ENCODE peak calls at places on chromosomes 13 and 19, in five cellular contexts. One of them, this sample, is unnamed.
A peak's percentile ranks its signal among the peaks of the same experiment; 100 is the strongest.

GRCh38 chr19:8577247-8577646 is at the start of gene MYO1F:
- DNase-seq in astrocyte: no peak
- DNase-seq in CD8-positive, alpha-beta T cell: no peak
- DNase-seq in lower lobe of right lung: peak; percentile 84
- DNase-seq in heart right ventricle: peak; percentile 47
- DNase-seq in this sample: no peak

GRCh38 chr13:36454962-36455361 is 22.7 kb downstream of the CCNA1 start:
- DNase-seq in astrocyte: no peak
- DNase-seq in CD8-positive, alpha-beta T cell: no peak
- DNase-seq in lower lobe of right lung: no peak
- DNase-seq in heart right ventricle: no peak
- DNase-seq in this sample: no peak

GRCh38 chr13:94329277-94329676 is 150.2 kb downstream of the DCT start:
- DNase-seq in astrocyte: peak; percentile 72
- DNase-seq in CD8-positive, alpha-beta T cell: no peak
- DNase-seq in lower lobe of right lung: no peak
- DNase-seq in heart right ventricle: peak; percentile 20
- DNase-seq in this sample: no peak

GRCh38 chr13:69264362-69265334 is 843.0 kb upstream of the ATXN8OS start:
- DNase-seq in astrocyte: no peak
- DNase-seq in CD8-positive, alpha-beta T cell: no peak
- DNase-seq in lower lobe of right lung: no peak
- DNase-seq in heart right ventricle: no peak
- DNase-seq in this sample: no peak

GRCh38 chr13:46983881-46984280 is 87.0 kb upstream of the HTR2A start:
- DNase-seq in astrocyte: no peak
- DNase-seq in CD8-positive, alpha-beta T cell: no peak
- DNase-seq in lower lobe of right lung: no peak
- DNase-seq in heart right ventricle: no peak
- DNase-seq in this sample: no peak

GRCh38 chr13:97723655-97724054 is 229.8 kb upstream of the IPO5 start:
- DNase-seq in astrocyte: no peak
- DNase-seq in CD8-positive, alpha-beta T cell: no peak
- DNase-seq in lower lobe of right lung: no peak
- DNase-seq in heart right ventricle: no peak
- DNase-seq in this sample: peak; percentile 12

GRCh38 chr19:52196256-52196967 is 6.6 kb downstream of the PPP2R1A start:
- DNase-seq in astrocyte: no peak
- DNase-seq in CD8-positive, alpha-beta T cell: no peak
- DNase-seq in lower lobe of right lung: no peak
- DNase-seq in heart right ventricle: no peak
- DNase-seq in this sample: no peak

GRCh38 chr13:48908381-48909087 is 67.2 kb upstream of the FNDC3A start:
- DNase-seq in astrocyte: peak; percentile 54
- DNase-seq in CD8-positive, alpha-beta T cell: no peak
- DNase-seq in lower lobe of right lung: no peak
- DNase-seq in heart right ventricle: no peak
- DNase-seq in this sample: peak; percentile 26

GRCh38 chr19:1481893-1482360 is 2.9 kb upstream of the C19orf25 start:
- DNase-seq in astrocyte: no peak
- DNase-seq in CD8-positive, alpha-beta T cell: no peak
- DNase-seq in lower lobe of right lung: peak; percentile 48
- DNase-seq in heart right ventricle: no peak
- DNase-seq in this sample: no peak

GRCh38 chr13:114203536-114203935 is 24.5 kb downstream of the CFAP97D2 start:
- DNase-seq in astrocyte: no peak
- DNase-seq in CD8-positive, alpha-beta T cell: no peak
- DNase-seq in lower lobe of right lung: no peak
- DNase-seq in heart right ventricle: no peak
- DNase-seq in this sample: no peak

GRCh38 chr13:78787189-78787588 is 128.2 kb upstream of the OBI1 start:
- DNase-seq in astrocyte: no peak
- DNase-seq in CD8-positive, alpha-beta T cell: no peak
- DNase-seq in lower lobe of right lung: no peak
- DNase-seq in heart right ventricle: no peak
- DNase-seq in this sample: no peak

GRCh38 chr19:35088514-35088913 is 27.1 kb upstream of the FXYD3 start:
- DNase-seq in astrocyte: peak; percentile 80
- DNase-seq in CD8-positive, alpha-beta T cell: no peak
- DNase-seq in lower lobe of right lung: no peak
- DNase-seq in heart right ventricle: no peak
- DNase-seq in this sample: no peak

GRCh38 chr13:99124046-99124400 is 76.6 kb upstream of the UBAC2 start:
- DNase-seq in astrocyte: no peak
- DNase-seq in CD8-positive, alpha-beta T cell: no peak
- DNase-seq in lower lobe of right lung: no peak
- DNase-seq in heart right ventricle: no peak
- DNase-seq in this sample: no peak

GRCh38 chr13:110571897-110572777 is 10.6 kb upstream of the RAB20 start:
- DNase-seq in astrocyte: no peak
- DNase-seq in CD8-positive, alpha-beta T cell: no peak
- DNase-seq in lower lobe of right lung: no peak
- DNase-seq in heart right ventricle: no peak
- DNase-seq in this sample: no peak

GRCh38 chr19:19053508-19054314 is 10.1 kb upstream of the SLC25A42 start:
- DNase-seq in astrocyte: no peak
- DNase-seq in CD8-positive, alpha-beta T cell: peak; percentile 37
- DNase-seq in lower lobe of right lung: peak; percentile 76
- DNase-seq in heart right ventricle: peak; percentile 50
- DNase-seq in this sample: peak; percentile 86

GRCh38 chr19:1263198-1263597 is 5.9 kb upstream of the CIRBP start:
- DNase-seq in astrocyte: no peak
- DNase-seq in CD8-positive, alpha-beta T cell: no peak
- DNase-seq in lower lobe of right lung: no peak
- DNase-seq in heart right ventricle: no peak
- DNase-seq in this sample: no peak

GRCh38 chr19:30160426-30160825 is 211.8 kb upstream of the ZNF536 start:
- DNase-seq in astrocyte: no peak
- DNase-seq in CD8-positive, alpha-beta T cell: no peak
- DNase-seq in lower lobe of right lung: no peak
- DNase-seq in heart right ventricle: no peak
- DNase-seq in this sample: no peak

GRCh38 chr19:18634612-18635290 is 2.1 kb upstream of the KLHL26 start:
- DNase-seq in astrocyte: no peak
- DNase-seq in CD8-positive, alpha-beta T cell: no peak
- DNase-seq in lower lobe of right lung: no peak
- DNase-seq in heart right ventricle: no peak
- DNase-seq in this sample: no peak

GRCh38 chr13:39102981-39103490 is 64.8 kb downstream of the NHLRC3 start:
- DNase-seq in astrocyte: no peak
- DNase-seq in CD8-positive, alpha-beta T cell: no peak
- DNase-seq in lower lobe of right lung: no peak
- DNase-seq in heart right ventricle: no peak
- DNase-seq in this sample: peak; percentile 5

GRCh38 chr13:113912596-113912995 is 48.7 kb upstream of the GAS6 start:
- DNase-seq in astrocyte: peak; percentile 53
- DNase-seq in CD8-positive, alpha-beta T cell: no peak
- DNase-seq in lower lobe of right lung: no peak
- DNase-seq in heart right ventricle: no peak
- DNase-seq in this sample: no peak

GRCh38 chr13:42894765-42895181 is 97.3 kb downstream of the EPSTI1 start:
- DNase-seq in astrocyte: peak; percentile 4
- DNase-seq in CD8-positive, alpha-beta T cell: no peak
- DNase-seq in lower lobe of right lung: no peak
- DNase-seq in heart right ventricle: peak; percentile 75
- DNase-seq in this sample: no peak

GRCh38 chr13:102322211-102322610 is 79.6 kb downstream of the FGF14 start:
- DNase-seq in astrocyte: no peak
- DNase-seq in CD8-positive, alpha-beta T cell: no peak
- DNase-seq in lower lobe of right lung: no peak
- DNase-seq in heart right ventricle: no peak
- DNase-seq in this sample: no peak

GRCh38 chr19:3467437-3468198 is 12.7 kb downstream of the SMIM24 start:
- DNase-seq in astrocyte: no peak
- DNase-seq in CD8-positive, alpha-beta T cell: no peak
- DNase-seq in lower lobe of right lung: no peak
- DNase-seq in heart right ventricle: no peak
- DNase-seq in this sample: no peak

GRCh38 chr13:30401347-30401746 is 20.9 kb upstream of the UBE2L5 start:
- DNase-seq in astrocyte: no peak
- DNase-seq in CD8-positive, alpha-beta T cell: no peak
- DNase-seq in lower lobe of right lung: no peak
- DNase-seq in heart right ventricle: no peak
- DNase-seq in this sample: no peak

GRCh38 chr13:36297600-36298338 is at the start of gene CCDC169:
- DNase-seq in astrocyte: peak; percentile 47
- DNase-seq in CD8-positive, alpha-beta T cell: peak; percentile 24
- DNase-seq in lower lobe of right lung: peak; percentile 85
- DNase-seq in heart right ventricle: peak; percentile 58
- DNase-seq in this sample: peak; percentile 74

GRCh38 chr19:21482863-21483276 is 22.5 kb upstream of the ZNF429 start:
- DNase-seq in astrocyte: peak; percentile 3
- DNase-seq in CD8-positive, alpha-beta T cell: peak; percentile 16
- DNase-seq in lower lobe of right lung: peak; percentile 68
- DNase-seq in heart right ventricle: peak; percentile 28
- DNase-seq in this sample: peak; percentile 54

GRCh38 chr19:53927745-53928144 is 18.7 kb downstream of the CACNG7 start:
- DNase-seq in astrocyte: peak; percentile 51
- DNase-seq in CD8-positive, alpha-beta T cell: no peak
- DNase-seq in lower lobe of right lung: no peak
- DNase-seq in heart right ventricle: peak; percentile 48
- DNase-seq in this sample: peak; percentile 79

GRCh38 chr19:43425567-43426392 is 11.1 kb downstream of the TEX101 start:
- DNase-seq in astrocyte: no peak
- DNase-seq in CD8-positive, alpha-beta T cell: no peak
- DNase-seq in lower lobe of right lung: no peak
- DNase-seq in heart right ventricle: no peak
- DNase-seq in this sample: peak; percentile 24

GRCh38 chr19:1241417-1242095 is at the start of gene ATP5F1D:
- DNase-seq in astrocyte: peak; percentile 88
- DNase-seq in CD8-positive, alpha-beta T cell: peak; percentile 78
- DNase-seq in lower lobe of right lung: peak; percentile 96
- DNase-seq in heart right ventricle: peak; percentile 94
- DNase-seq in this sample: peak; percentile 95

GRCh38 chr19:10193666-10194499 is 870 bp downstream of the DNMT1 start:
- DNase-seq in astrocyte: peak; percentile 58
- DNase-seq in CD8-positive, alpha-beta T cell: no peak
- DNase-seq in lower lobe of right lung: no peak
- DNase-seq in heart right ventricle: no peak
- DNase-seq in this sample: peak; percentile 35

GRCh38 chr13:97905517-97905916 is 48.0 kb upstream of the IPO5 start:
- DNase-seq in astrocyte: no peak
- DNase-seq in CD8-positive, alpha-beta T cell: no peak
- DNase-seq in lower lobe of right lung: no peak
- DNase-seq in heart right ventricle: no peak
- DNase-seq in this sample: peak; percentile 31

GRCh38 chr13:71979616-71980015 is 112.6 kb upstream of the DACH1 start:
- DNase-seq in astrocyte: no peak
- DNase-seq in CD8-positive, alpha-beta T cell: no peak
- DNase-seq in lower lobe of right lung: no peak
- DNase-seq in heart right ventricle: no peak
- DNase-seq in this sample: no peak

DNA sequence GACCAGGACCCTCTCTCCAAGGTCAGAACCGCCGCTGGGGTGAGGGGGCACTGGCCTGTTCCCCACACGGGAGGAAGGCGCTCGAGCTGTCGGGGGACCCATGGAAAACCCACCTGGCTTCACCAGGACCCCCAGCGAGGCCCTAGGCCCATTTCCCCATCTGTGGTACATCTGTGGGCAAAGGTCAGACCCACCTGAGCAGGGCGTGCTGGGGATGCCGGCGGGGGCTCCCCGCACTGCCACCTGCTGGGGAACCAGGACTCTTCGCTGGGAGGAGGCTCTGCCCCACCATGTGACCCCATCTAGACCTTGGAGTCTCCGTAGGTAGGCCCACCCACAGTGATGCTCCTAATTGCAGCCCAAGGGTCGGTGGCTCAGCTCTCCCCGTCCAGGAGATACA is 511 bp downstream of the WDR88 start:
- DNase-seq in astrocyte: no peak
- DNase-seq in CD8-positive, alpha-beta T cell: no peak
- DNase-seq in lower lobe of right lung: no peak
- DNase-seq in heart right ventricle: no peak
- DNase-seq in this sample: no peak
- TF ChIP-seq CTCF in astrocyte: peak; percentile 3
- TF ChIP-seq CTCF in CD8-positive, alpha-beta T cell: no peak
- TF ChIP-seq CTCF in lower lobe of right lung: no peak
- TF ChIP-seq CTCF in heart right ventricle: no peak
- TF ChIP-seq CTCF in this sample: peak; percentile 31

GRCh38 chr19:6529937-6530384 is 865 bp upstream of the TNFSF9 start:
- DNase-seq in astrocyte: no peak
- DNase-seq in CD8-positive, alpha-beta T cell: no peak
- DNase-seq in lower lobe of right lung: no peak
- DNase-seq in heart right ventricle: no peak
- DNase-seq in this sample: no peak
- H3K4me1 ChIP-seq in astrocyte: peaks cover 11% of the 10 kb centered on the region
- H3K4me1 ChIP-seq in CD8-positive, alpha-beta T cell: peaks cover 28% of the 10 kb centered on the region
- H3K4me1 ChIP-seq in lower lobe of right lung: peaks cover 20% of the 10 kb centered on the region
- H3K4me1 ChIP-seq in heart right ventricle: peaks cover 26% of the 10 kb centered on the region
- H3K4me1 ChIP-seq in this sample: peaks cover 5% of the 10 kb centered on the region

GRCh38 chr13:45339867-45340266 is 1.1 kb downstream of the TPT1 start:
- DNase-seq in astrocyte: no peak
- DNase-seq in CD8-positive, alpha-beta T cell: no peak
- DNase-seq in lower lobe of right lung: no peak
- DNase-seq in heart right ventricle: no peak
- DNase-seq in this sample: no peak
- H3K4me3 ChIP-seq in astrocyte: peak overlapping the region; percentile 97
- H3K4me3 ChIP-seq in CD8-positive, alpha-beta T cell: peak overlapping the region; percentile 72
- H3K4me3 ChIP-seq in lower lobe of right lung: peak overlapping the region; percentile 96
- H3K4me3 ChIP-seq in heart right ventricle: peak overlapping the region; percentile 75
- H3K4me3 ChIP-seq in this sample: peak overlapping the region; percentile 81

DNA sequence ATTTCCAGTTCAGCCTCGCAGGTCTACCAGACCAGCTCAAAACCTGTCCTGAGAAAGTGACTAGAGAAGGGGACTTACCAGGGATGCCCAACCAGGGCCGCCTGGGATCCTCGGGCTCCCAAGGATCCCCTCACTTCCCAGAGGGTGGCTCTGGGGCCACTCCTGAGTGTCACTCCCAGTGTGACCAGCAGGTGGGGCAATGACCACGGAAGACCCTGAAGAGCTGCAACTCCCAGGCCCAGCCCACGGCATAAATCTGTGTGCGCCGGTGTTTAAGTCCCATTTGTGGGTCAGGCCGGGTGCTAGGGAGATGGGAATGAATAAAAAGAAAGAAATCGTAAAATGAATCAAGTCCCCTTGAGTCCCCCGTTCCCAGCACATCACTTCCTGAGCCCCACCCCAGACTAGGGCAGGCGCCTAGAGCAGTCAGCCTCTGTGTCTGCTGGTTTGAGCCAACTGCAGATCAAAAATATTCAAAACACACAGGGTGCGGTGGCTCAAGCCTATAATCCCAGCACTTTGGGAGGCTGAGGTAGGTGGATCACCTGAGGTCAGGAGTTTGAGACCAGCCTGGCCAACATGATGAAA is 10.7 kb downstream of the PTGIR start:
- DNase-seq in astrocyte: peak; percentile 49
- DNase-seq in CD8-positive, alpha-beta T cell: peak; percentile 66
- DNase-seq in lower lobe of right lung: peak; percentile 86
- DNase-seq in heart right ventricle: peak; percentile 86
- DNase-seq in this sample: peak; percentile 87
- TF ChIP-seq CTCF in astrocyte: peak; percentile 76
- TF ChIP-seq CTCF in CD8-positive, alpha-beta T cell: peak; percentile 91
- TF ChIP-seq CTCF in lower lobe of right lung: peak; percentile 93
- TF ChIP-seq CTCF in heart right ventricle: peak; percentile 92
- TF ChIP-seq CTCF in this sample: peak; percentile 89

This sample was measured in cardiac muscle cell.